ENCODE peak calls at places on chromosomes 2 and 18, in eight cellular contexts. C is transverse colon, F is breast epithelium, V is HCT116, L is HepG2, A is suprapubic skin, M is GM23338, I is vagina. Y is an unnamed sample.

GRCh38 chr2:215528555-215528954 is 92.7 kb upstream of the FN1 start:
- DNase-seq in C (no peak), V (no peak), L (peak; percentile 64), I (no peak), F (no peak), M (no peak), A (no peak), Y (no peak)

GRCh38 chr18:26547302-26548143 is 830 bp downstream of the KCTD1 start:
- DNase-seq in M (peak; percentile 92), V (no peak), I (no peak), L (no peak), A (peak; percentile 82), F (peak; percentile 81), C (peak; percentile 60), Y (peak; percentile 54)

GRCh38 chr2:8754056-8754790 is 72.4 kb downstream of the ID2 start:
- DNase-seq in I (no peak), M (no peak), C (no peak), L (no peak), A (no peak), F (no peak), V (no peak), Y (no peak)

GRCh38 chr2:128832946-128833560 is 514.4 kb upstream of the HS6ST1 start:
- DNase-seq in A (no peak), F (no peak), I (no peak), C (no peak), V (no peak), L (no peak), M (no peak), Y (no peak)

GRCh38 chr2:18959952-18960717 is 370.8 kb upstream of the NT5C1B start:
- DNase-seq in C (no peak), A (no peak), L (no peak), F (no peak), I (no peak), M (no peak), V (no peak), Y (no peak)

GRCh38 chr2:46695283-46695682 is 215.9 kb downstream of the TMEM247 start:
- DNase-seq in M (no peak), I (no peak), F (no peak), C (no peak), V (no peak), L (no peak), A (no peak), Y (no peak)

GRCh38 chr2:39266139-39266805 is 22.5 kb upstream of the CDKL4 start:
- DNase-seq in L (no peak), F (no peak), I (no peak), A (no peak), V (no peak), C (no peak), M (no peak), Y (no peak)

GRCh38 chr2:239331560-239331959 is 69.3 kb downstream of the HDAC4 start:
- DNase-seq in I (peak; percentile 67), C (no peak), F (no peak), L (no peak), M (no peak), V (no peak), A (no peak), Y (no peak)

GRCh38 chr2:74603282-74604000 is 44.7 kb downstream of the M1AP start:
- DNase-seq in V (no peak), L (no peak), C (no peak), F (no peak), A (no peak), I (no peak), M (no peak), Y (no peak)

GRCh38 chr2:42622943-42623676 is 54.7 kb downstream of the MTA3 start:
- DNase-seq in F (no peak), C (peak; percentile 52), I (no peak), M (peak; percentile 68), V (no peak), A (no peak), L (no peak), Y (no peak)

GRCh38 chr2:140597836-140598235 is 1533.0 kb downstream of the LRP1B start:
- DNase-seq in V (no peak), M (peak; percentile 69), F (no peak), I (no peak), C (no peak), A (no peak), L (no peak), Y (no peak)

GRCh38 chr2:40352321-40353099 is 99.4 kb downstream of the SLC8A1 start:
- DNase-seq in F (no peak), C (no peak), V (no peak), I (no peak), A (no peak), L (no peak), M (no peak), Y (no peak)

GRCh38 chr18:70332694-70333093 is 43.8 kb downstream of the SOCS6 start:
- DNase-seq in A (no peak), V (no peak), L (peak; percentile 58), M (no peak), C (no peak), F (no peak), I (no peak), Y (no peak)

GRCh38 chr2:241822264-241822623 is 13.3 kb downstream of the NEU4 start:
- DNase-seq in L (no peak), I (no peak), V (no peak), A (peak; percentile 38), M (no peak), C (no peak), F (no peak), Y (no peak)

GRCh38 chr2:127130421-127130820 is 23.5 kb upstream of the BIN1 start:
- DNase-seq in A (no peak), L (no peak), I (no peak), F (no peak), C (no peak), V (no peak), M (no peak), Y (no peak)
- H3K4me3 ChIP-seq in A (no peak overlapping the region), L (no peak overlapping the region), I (no peak overlapping the region), F (no peak overlapping the region), C (no peak overlapping the region), V (no peak overlapping the region), M (no peak overlapping the region), Y (no peak overlapping the region)

DNA sequence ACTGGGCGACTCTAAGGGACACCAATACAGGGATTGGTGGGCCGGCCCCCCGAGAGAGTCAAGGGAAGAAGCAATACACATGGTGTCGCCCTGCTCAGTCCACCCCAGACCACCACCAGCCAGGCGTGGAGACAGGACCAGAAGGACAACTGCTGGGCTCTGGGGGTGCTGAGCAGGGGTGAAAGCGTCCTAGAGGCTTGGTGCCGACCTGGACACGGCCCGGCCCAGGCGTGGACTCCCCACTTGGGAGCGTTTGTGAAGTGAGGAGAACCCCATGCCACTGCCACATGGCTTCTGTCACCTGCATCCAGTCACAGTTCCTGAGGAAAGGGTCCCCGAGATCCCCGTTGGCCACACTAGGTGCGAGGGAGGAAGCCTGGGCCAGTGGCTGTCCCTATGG is 35.4 kb upstream of the ITM2C start:
- DNase-seq in L (no peak), V (no peak), F (no peak), M (no peak), C (no peak), I (no peak), A (no peak), Y (no peak)
- TF ChIP-seq POLR2AphosphoS5 in L (no peak), V (no peak), F (no peak), M (no peak), C (no peak), I (no peak), A (no peak), Y (no peak)

GRCh38 chr2:20592106-20593071 is 58.5 kb downstream of the HS1BP3 start:
- DNase-seq in M (peak; percentile 38), A (peak; percentile 47), F (peak; percentile 37), L (peak; percentile 67), C (peak; percentile 5), V (no peak), I (no peak), Y (peak; percentile 21)

GRCh38 chr2:20589975-20590703 is 60.8 kb downstream of the HS1BP3 start:
- DNase-seq in L (no peak), C (peak; percentile 5), V (no peak), M (no peak), A (peak; percentile 71), I (no peak), F (peak; percentile 37), Y (peak; percentile 9)

GRCh38 chr2:20593072-20594034 is 57.5 kb downstream of the HS1BP3 start:
- DNase-seq in C (peak; percentile 30), M (no peak), A (peak; percentile 73), I (no peak), L (peak; percentile 100), V (no peak), F (peak; percentile 52), Y (peak; percentile 69)

GRCh38 chr2:20588918-20589871 is 61.7 kb downstream of the HS1BP3 start:
- DNase-seq in V (no peak), M (no peak), L (no peak), C (peak; percentile 1), F (peak; percentile 36), A (peak; percentile 60), I (no peak), Y (peak; percentile 11)

DNA sequence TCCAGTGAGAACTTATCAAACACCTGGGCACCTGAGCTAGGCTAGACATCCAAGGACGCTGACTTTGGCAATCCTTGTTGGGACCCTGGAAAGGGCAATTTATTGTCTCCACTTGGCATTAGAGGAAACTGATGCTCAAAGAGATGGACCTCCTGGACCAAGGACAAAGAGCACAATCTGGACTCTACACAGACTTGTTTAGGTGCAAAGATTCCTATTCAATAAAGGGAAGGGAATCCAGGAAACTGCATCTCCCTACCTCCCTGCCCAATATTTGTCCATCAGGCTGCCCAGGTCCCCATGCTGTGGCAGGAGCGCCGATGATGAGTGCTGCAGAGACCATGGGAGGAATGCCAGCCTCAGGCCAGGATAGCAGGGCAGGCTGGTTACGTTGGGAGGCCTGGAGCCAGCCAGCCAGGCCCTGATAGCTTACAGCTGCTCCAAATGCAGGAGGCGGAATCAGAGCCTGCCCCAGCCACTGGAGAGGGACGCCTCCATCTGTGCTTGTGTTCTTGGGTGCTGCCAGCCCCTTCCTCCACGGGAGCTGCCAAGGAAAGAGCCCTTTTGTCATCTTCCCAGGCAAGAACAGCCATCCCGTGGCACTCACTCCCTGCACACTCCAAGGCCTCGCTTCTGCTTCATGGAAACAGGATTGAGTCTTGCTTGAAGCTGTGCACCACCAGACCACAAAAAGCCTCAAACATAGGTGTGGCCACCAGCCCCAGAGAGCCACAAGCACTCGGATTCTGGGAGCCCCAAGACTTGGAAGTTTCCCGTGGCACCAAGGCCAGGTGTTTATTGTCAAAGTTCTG is 60.0 kb downstream of the HS1BP3 start:
- DNase-seq in V (no peak), L (no peak), C (peak; percentile 6), A (peak; percentile 70), M (no peak), I (no peak), F (peak; percentile 33), Y (peak; percentile 23)
- H3K4me3 ChIP-seq in V (no peak overlapping the region), L (no peak overlapping the region), C (no peak overlapping the region), A (no peak overlapping the region), M (no peak overlapping the region), I (no peak overlapping the region), F (no peak overlapping the region), Y (no peak overlapping the region)

DNA sequence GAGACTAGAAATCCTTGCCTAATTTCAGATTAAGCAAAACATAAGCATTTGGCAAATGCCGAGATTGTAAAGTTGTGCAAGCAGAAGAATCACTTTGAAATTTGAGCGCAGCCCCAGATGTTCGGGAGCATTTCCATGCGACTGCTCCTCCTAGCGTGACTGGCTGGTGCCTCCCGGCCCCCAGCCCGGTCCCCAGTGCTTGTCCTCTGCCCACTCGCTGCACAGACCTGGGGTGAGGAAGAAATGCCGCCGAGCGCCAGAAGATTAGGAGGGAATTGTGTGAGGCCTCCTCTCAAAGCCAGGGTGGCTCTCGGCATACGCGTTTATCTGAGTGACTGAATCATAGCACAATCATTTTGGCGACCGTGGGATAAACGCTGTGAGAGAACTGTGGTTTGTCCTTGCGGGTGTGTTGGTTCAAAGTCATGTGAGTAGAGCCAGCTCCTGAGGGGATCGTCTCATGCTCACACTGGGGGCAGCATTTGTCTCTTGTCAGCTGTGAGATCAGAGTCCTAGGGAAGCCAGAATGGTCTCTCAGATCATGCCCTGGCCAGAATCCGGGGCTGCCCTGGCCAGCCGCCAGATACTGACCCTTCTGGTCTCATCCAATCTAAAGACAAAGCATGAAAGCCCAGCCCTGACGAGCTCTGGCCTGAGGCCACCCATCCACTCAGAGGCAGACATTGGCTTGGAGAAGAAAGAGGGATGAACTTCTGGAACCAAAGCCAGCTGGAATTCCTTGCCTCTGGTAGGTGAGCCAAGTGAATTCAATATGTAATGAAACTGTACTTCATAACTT is 189.3 kb downstream of the SH3RF3 start:
- DNase-seq in V (no peak), M (no peak), L (peak; percentile 20), C (peak; percentile 61), A (peak; percentile 87), I (no peak), F (peak; percentile 59), Y (peak; percentile 50)
- TF ChIP-seq POLR2AphosphoS5 in V (no peak), M (no peak), L (no peak), C (no peak), A (peak; percentile 56), I (peak; percentile 96), F (peak; percentile 62), Y (peak; percentile 41)

Y was measured in stomach.